ENCODE peak calls at places on chromosomes 16 and 17, in eight cellular contexts. One of them, this sample, is unnamed.

GRCh38 chr17:81512984-81513668 is 527 bp upstream of the ACTG1 start:
- DNase-seq in neural crest cell: peak
- DNase-seq in heart right ventricle: peak
- DNase-seq in ovary: peak
- DNase-seq in Peyer's patch: peak
- DNase-seq in choroid plexus epithelial cell: peak
- DNase-seq in fibroblast of pulmonary artery: peak
- DNase-seq in AG04449: no peak
- DNase-seq in this sample: peak

GRCh38 chr17:19378416-19379293 is at the start of gene MAPK7:
- DNase-seq in neural crest cell: peak
- DNase-seq in heart right ventricle: peak
- DNase-seq in ovary: no peak
- DNase-seq in Peyer's patch: no peak
- DNase-seq in choroid plexus epithelial cell: no peak
- DNase-seq in fibroblast of pulmonary artery: no peak
- DNase-seq in AG04449: no peak
- DNase-seq in this sample: no peak

GRCh38 chr16:67995423-67995822 is 3.9 kb downstream of the DPEP2 start:
- DNase-seq in neural crest cell: no peak
- DNase-seq in heart right ventricle: no peak
- DNase-seq in ovary: no peak
- DNase-seq in Peyer's patch: no peak
- DNase-seq in choroid plexus epithelial cell: no peak
- DNase-seq in fibroblast of pulmonary artery: no peak
- DNase-seq in AG04449: no peak
- DNase-seq in this sample: no peak

GRCh38 chr16:265002-265529 is 10.7 kb downstream of the RGS11 start:
- DNase-seq in neural crest cell: no peak
- DNase-seq in heart right ventricle: no peak
- DNase-seq in ovary: no peak
- DNase-seq in Peyer's patch: no peak
- DNase-seq in choroid plexus epithelial cell: no peak
- DNase-seq in fibroblast of pulmonary artery: no peak
- DNase-seq in AG04449: no peak
- DNase-seq in this sample: no peak

GRCh38 chr17:67374329-67375053 is 2.6 kb upstream of the PITPNC1 start:
- DNase-seq in neural crest cell: peak
- DNase-seq in heart right ventricle: peak
- DNase-seq in ovary: peak
- DNase-seq in Peyer's patch: peak
- DNase-seq in choroid plexus epithelial cell: peak
- DNase-seq in fibroblast of pulmonary artery: peak
- DNase-seq in AG04449: no peak
- DNase-seq in this sample: peak

GRCh38 chr17:31522284-31522931 is 130.9 kb downstream of the RAB11FIP4 start:
- DNase-seq in neural crest cell: no peak
- DNase-seq in heart right ventricle: no peak
- DNase-seq in ovary: no peak
- DNase-seq in Peyer's patch: no peak
- DNase-seq in choroid plexus epithelial cell: no peak
- DNase-seq in fibroblast of pulmonary artery: no peak
- DNase-seq in AG04449: no peak
- DNase-seq in this sample: no peak

GRCh38 chr16:64417711-64418227 is 704.1 kb downstream of the CDH11 start:
- DNase-seq in neural crest cell: no peak
- DNase-seq in heart right ventricle: no peak
- DNase-seq in ovary: no peak
- DNase-seq in Peyer's patch: no peak
- DNase-seq in choroid plexus epithelial cell: peak
- DNase-seq in fibroblast of pulmonary artery: peak
- DNase-seq in AG04449: peak
- DNase-seq in this sample: no peak

GRCh38 chr16:2270588-2271470 is 2.9 kb upstream of the RNPS1 start:
- DNase-seq in neural crest cell: no peak
- DNase-seq in heart right ventricle: no peak
- DNase-seq in ovary: no peak
- DNase-seq in Peyer's patch: no peak
- DNase-seq in choroid plexus epithelial cell: no peak
- DNase-seq in fibroblast of pulmonary artery: no peak
- DNase-seq in AG04449: no peak
- DNase-seq in this sample: no peak

GRCh38 chr17:9729034-9729650 is 62.2 kb downstream of the DHRS7C start:
- DNase-seq in neural crest cell: no peak
- DNase-seq in heart right ventricle: no peak
- DNase-seq in ovary: no peak
- DNase-seq in Peyer's patch: no peak
- DNase-seq in choroid plexus epithelial cell: peak
- DNase-seq in fibroblast of pulmonary artery: peak
- DNase-seq in AG04449: peak
- DNase-seq in this sample: no peak

GRCh38 chr16:47046726-47047602 is 73.5 kb upstream of the DNAJA2 start:
- DNase-seq in neural crest cell: no peak
- DNase-seq in heart right ventricle: no peak
- DNase-seq in ovary: no peak
- DNase-seq in Peyer's patch: no peak
- DNase-seq in choroid plexus epithelial cell: no peak
- DNase-seq in fibroblast of pulmonary artery: no peak
- DNase-seq in AG04449: no peak
- DNase-seq in this sample: no peak

GRCh38 chr16:46857261-46857962 is 26.4 kb upstream of the C16orf87 start:
- DNase-seq in neural crest cell: peak
- DNase-seq in heart right ventricle: no peak
- DNase-seq in ovary: no peak
- DNase-seq in Peyer's patch: no peak
- DNase-seq in choroid plexus epithelial cell: peak
- DNase-seq in fibroblast of pulmonary artery: peak
- DNase-seq in AG04449: no peak
- DNase-seq in this sample: no peak

GRCh38 chr16:3797904-3798811 is 80.8 kb upstream of the TRAP1 start:
- DNase-seq in neural crest cell: no peak
- DNase-seq in heart right ventricle: no peak
- DNase-seq in ovary: no peak
- DNase-seq in Peyer's patch: no peak
- DNase-seq in choroid plexus epithelial cell: no peak
- DNase-seq in fibroblast of pulmonary artery: no peak
- DNase-seq in AG04449: no peak
- DNase-seq in this sample: no peak

GRCh38 chr16:775236-775796 is 12.9 kb downstream of the RPUSD1 start:
- DNase-seq in neural crest cell: no peak
- DNase-seq in heart right ventricle: no peak
- DNase-seq in ovary: no peak
- DNase-seq in Peyer's patch: no peak
- DNase-seq in choroid plexus epithelial cell: no peak
- DNase-seq in fibroblast of pulmonary artery: no peak
- DNase-seq in AG04449: no peak
- DNase-seq in this sample: no peak

GRCh38 chr16:9499921-9500593 is 408.6 kb downstream of the HAPSTR1 start:
- DNase-seq in neural crest cell: no peak
- DNase-seq in heart right ventricle: peak
- DNase-seq in ovary: no peak
- DNase-seq in Peyer's patch: no peak
- DNase-seq in choroid plexus epithelial cell: no peak
- DNase-seq in fibroblast of pulmonary artery: no peak
- DNase-seq in AG04449: no peak
- DNase-seq in this sample: no peak

GRCh38 chr17:5843366-5844026 is 226.7 kb upstream of the WSCD1 start:
- DNase-seq in neural crest cell: no peak
- DNase-seq in heart right ventricle: no peak
- DNase-seq in ovary: no peak
- DNase-seq in Peyer's patch: peak
- DNase-seq in choroid plexus epithelial cell: no peak
- DNase-seq in fibroblast of pulmonary artery: no peak
- DNase-seq in AG04449: no peak
- DNase-seq in this sample: no peak

GRCh38 chr17:48066656-48067055 is 18.5 kb downstream of the NFE2L1 start:
- DNase-seq in neural crest cell: no peak
- DNase-seq in heart right ventricle: no peak
- DNase-seq in ovary: no peak
- DNase-seq in Peyer's patch: no peak
- DNase-seq in choroid plexus epithelial cell: no peak
- DNase-seq in fibroblast of pulmonary artery: no peak
- DNase-seq in AG04449: no peak
- DNase-seq in this sample: no peak

GRCh38 chr17:38749222-38750043 is 1.3 kb upstream of the PCGF2 start:
- DNase-seq in neural crest cell: peak
- DNase-seq in heart right ventricle: peak
- DNase-seq in ovary: peak
- DNase-seq in Peyer's patch: peak
- DNase-seq in choroid plexus epithelial cell: peak
- DNase-seq in fibroblast of pulmonary artery: peak
- DNase-seq in AG04449: no peak
- DNase-seq in this sample: no peak
- TF ChIP-seq CTCF in neural crest cell: no peak
- TF ChIP-seq CTCF in heart right ventricle: no peak
- TF ChIP-seq CTCF in ovary: no peak
- TF ChIP-seq CTCF in Peyer's patch: peak
- TF ChIP-seq CTCF in choroid plexus epithelial cell: no peak
- TF ChIP-seq CTCF in fibroblast of pulmonary artery: no peak
- TF ChIP-seq CTCF in AG04449: no peak
- TF ChIP-seq CTCF in this sample: no peak

GRCh38 chr16:85445779-85446222 is 167.3 kb upstream of the GSE1 start:
- DNase-seq in neural crest cell: no peak
- DNase-seq in heart right ventricle: no peak
- DNase-seq in ovary: no peak
- DNase-seq in Peyer's patch: no peak
- DNase-seq in choroid plexus epithelial cell: peak
- DNase-seq in fibroblast of pulmonary artery: no peak
- DNase-seq in AG04449: no peak
- DNase-seq in this sample: no peak

GRCh38 chr16:85443531-85443930 is 169.6 kb upstream of the GSE1 start:
- DNase-seq in neural crest cell: no peak
- DNase-seq in heart right ventricle: no peak
- DNase-seq in ovary: no peak
- DNase-seq in Peyer's patch: no peak
- DNase-seq in choroid plexus epithelial cell: no peak
- DNase-seq in fibroblast of pulmonary artery: no peak
- DNase-seq in AG04449: no peak
- DNase-seq in this sample: no peak

GRCh38 chr16:85446846-85447656 is 166.1 kb upstream of the GSE1 start:
- DNase-seq in neural crest cell: no peak
- DNase-seq in heart right ventricle: no peak
- DNase-seq in ovary: no peak
- DNase-seq in Peyer's patch: peak
- DNase-seq in choroid plexus epithelial cell: no peak
- DNase-seq in fibroblast of pulmonary artery: no peak
- DNase-seq in AG04449: no peak
- DNase-seq in this sample: no peak

GRCh38 chr16:85443116-85443515 is 170.0 kb upstream of the GSE1 start:
- DNase-seq in neural crest cell: no peak
- DNase-seq in heart right ventricle: no peak
- DNase-seq in ovary: no peak
- DNase-seq in Peyer's patch: no peak
- DNase-seq in choroid plexus epithelial cell: no peak
- DNase-seq in fibroblast of pulmonary artery: no peak
- DNase-seq in AG04449: no peak
- DNase-seq in this sample: no peak

DNA sequence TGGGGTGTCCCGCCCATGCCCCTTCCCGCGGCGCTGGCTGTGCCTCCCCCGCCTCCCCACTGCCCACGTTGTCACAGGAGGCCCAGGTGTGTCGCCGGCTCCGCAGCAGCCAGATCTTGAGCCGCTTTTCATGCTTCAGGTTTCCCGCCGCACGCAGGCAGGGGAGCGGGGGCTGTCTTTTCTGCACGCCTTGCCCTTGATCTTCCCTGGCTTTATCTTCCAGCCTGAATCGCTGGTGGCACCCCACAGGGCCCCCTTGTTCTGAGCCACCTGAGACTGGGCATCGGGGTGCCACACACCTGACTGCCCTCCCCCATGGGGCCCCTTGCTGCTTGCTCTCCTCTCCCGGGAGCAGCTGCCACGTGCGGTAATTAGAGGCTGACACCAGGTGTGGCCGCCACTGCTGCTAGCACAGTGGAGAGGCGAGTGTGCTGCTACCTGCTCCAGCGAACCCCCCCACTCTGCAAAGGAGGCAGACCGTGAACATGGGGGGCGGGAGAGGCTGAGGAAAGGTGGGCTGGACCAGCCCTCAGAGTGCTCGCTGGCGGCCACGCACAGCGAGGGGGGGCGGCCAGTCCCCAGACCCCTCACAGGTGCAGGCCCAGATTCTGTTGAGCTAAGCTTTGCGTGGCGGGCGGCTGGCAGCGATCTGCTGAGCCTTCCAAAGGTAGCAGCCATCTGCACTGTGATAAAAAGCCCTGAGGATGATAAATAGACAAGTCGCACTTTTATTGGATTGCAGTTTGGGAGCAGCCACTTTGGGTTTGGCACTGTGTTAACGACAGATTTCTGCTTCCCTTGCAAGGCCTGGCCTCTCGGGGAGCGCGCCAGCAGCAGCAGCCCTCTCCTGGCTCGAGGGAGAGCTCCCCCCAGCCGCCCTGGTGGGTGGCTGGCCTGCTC is 168.0 kb upstream of the GSE1 start:
- DNase-seq in neural crest cell: no peak
- DNase-seq in heart right ventricle: no peak
- DNase-seq in ovary: no peak
- DNase-seq in Peyer's patch: peak
- DNase-seq in choroid plexus epithelial cell: no peak
- DNase-seq in fibroblast of pulmonary artery: no peak
- DNase-seq in AG04449: no peak
- DNase-seq in this sample: no peak
- TF ChIP-seq CTCF in neural crest cell: no peak
- TF ChIP-seq CTCF in heart right ventricle: no peak
- TF ChIP-seq CTCF in ovary: no peak
- TF ChIP-seq CTCF in Peyer's patch: no peak
- TF ChIP-seq CTCF in choroid plexus epithelial cell: no peak
- TF ChIP-seq CTCF in fibroblast of pulmonary artery: no peak
- TF ChIP-seq CTCF in AG04449: no peak
- TF ChIP-seq CTCF in this sample: no peak

DNA sequence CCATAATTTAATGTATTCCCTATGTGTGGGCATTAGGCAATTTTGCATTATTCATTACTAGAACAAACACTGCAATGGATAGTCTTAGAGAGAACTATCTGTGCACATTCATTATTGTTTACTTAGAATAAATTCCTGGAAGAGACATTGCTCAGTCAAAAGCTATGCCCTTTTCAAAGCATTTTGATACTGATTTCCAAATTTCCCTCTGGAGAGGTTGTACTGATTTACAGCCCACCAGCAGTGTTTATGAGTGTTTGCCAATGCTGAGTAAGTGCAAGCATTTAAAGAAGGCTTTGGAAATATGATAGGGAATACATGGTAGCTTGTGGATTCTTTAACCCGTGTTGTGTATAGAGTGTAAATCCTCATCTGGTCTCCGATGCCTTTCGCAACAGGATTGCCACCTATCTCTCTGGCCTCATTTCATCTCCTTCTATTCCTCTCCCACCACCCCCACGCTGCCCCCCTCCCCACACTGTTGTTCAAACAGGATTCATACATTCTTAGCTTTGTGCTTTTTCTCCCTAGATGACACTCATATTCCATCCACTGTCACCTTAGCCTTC is 33.4 kb upstream of the MMD start:
- DNase-seq in neural crest cell: no peak
- DNase-seq in heart right ventricle: no peak
- DNase-seq in ovary: no peak
- DNase-seq in Peyer's patch: no peak
- DNase-seq in choroid plexus epithelial cell: peak
- DNase-seq in fibroblast of pulmonary artery: peak
- DNase-seq in AG04449: peak
- DNase-seq in this sample: no peak
- TF ChIP-seq CTCF in neural crest cell: no peak
- TF ChIP-seq CTCF in heart right ventricle: no peak
- TF ChIP-seq CTCF in ovary: no peak
- TF ChIP-seq CTCF in Peyer's patch: no peak
- TF ChIP-seq CTCF in choroid plexus epithelial cell: no peak
- TF ChIP-seq CTCF in fibroblast of pulmonary artery: no peak
- TF ChIP-seq CTCF in AG04449: no peak
- TF ChIP-seq CTCF in this sample: no peak

GRCh38 chr17:996554-997344 is at the start of gene TIMM22:
- DNase-seq in neural crest cell: peak
- DNase-seq in heart right ventricle: peak
- DNase-seq in ovary: peak
- DNase-seq in Peyer's patch: peak
- DNase-seq in choroid plexus epithelial cell: peak
- DNase-seq in fibroblast of pulmonary artery: peak
- DNase-seq in AG04449: peak
- DNase-seq in this sample: peak
- TF ChIP-seq CTCF in neural crest cell: peak
- TF ChIP-seq CTCF in heart right ventricle: peak
- TF ChIP-seq CTCF in ovary: peak
- TF ChIP-seq CTCF in Peyer's patch: peak
- TF ChIP-seq CTCF in choroid plexus epithelial cell: peak
- TF ChIP-seq CTCF in fibroblast of pulmonary artery: peak
- TF ChIP-seq CTCF in AG04449: peak
- TF ChIP-seq CTCF in this sample: peak